ENCODE peak calls at places on chromosomes 5 and 9, in four cellular contexts. N is NCI-H460, O is A549, G is adrenal gland. R is an unnamed sample.

GRCh38 chr9:121499427-121500164 is at the start of gene GGTA1:
- DNase-seq in N (peak), G (peak), O (peak), R (no peak)

GRCh38 chr5:141349917-141350619 is at the start of gene PCDHGB1:
- DNase-seq in O (peak), G (no peak), N (peak), R (no peak)

GRCh38 chr5:10532421-10532820 is 31.4 kb upstream of the ANKRD33B start:
- DNase-seq in N (no peak), G (no peak), O (no peak), R (no peak)

GRCh38 chr5:178155065-178155464 is 1.4 kb upstream of the NHP2 start:
- DNase-seq in N (no peak), O (no peak), G (no peak), R (no peak)

GRCh38 chr5:17180957-17181723 is 36.3 kb upstream of the BASP1 start:
- DNase-seq in O (peak), N (peak), G (no peak), R (no peak)

GRCh38 chr5:132428147-132428482 is 58.6 kb downstream of the SLC22A5 start:
- DNase-seq in O (no peak), N (no peak), G (no peak), R (peak)

GRCh38 chr5:168315416-168315990 is 24.1 kb downstream of the WWC1 start:
- DNase-seq in O (no peak), G (no peak), N (no peak), R (no peak)

GRCh38 chr5:157516016-157516415 is 56.0 kb downstream of the NIPAL4 start:
- DNase-seq in O (peak), G (peak), N (no peak), R (no peak)

GRCh38 chr5:26482817-26483375 is 555.5 kb downstream of the CDH9 start:
- DNase-seq in O (peak), N (peak), G (peak), R (no peak)

GRCh38 chr9:89863837-89864236 is 259.0 kb downstream of the GADD45G start:
- DNase-seq in G (no peak), N (no peak), O (no peak), R (no peak)

GRCh38 chr5:172007795-172008465 is 1.5 kb upstream of the FBXW11 start:
- DNase-seq in G (peak), N (no peak), O (no peak), R (no peak)